ENCODE peak calls at places on chromosomes 4 and X, in six cellular contexts. One of them, this sample, is unnamed.

GRCh38 chr4:26320159-26320452 is 708 bp upstream of the RBPJ start:
- DNase-seq in tibial nerve: no peak
- DNase-seq in epithelial cell of esophagus: no peak
- DNase-seq in H9: no peak
- DNase-seq in progenitor cell of endocrine pancreas: peak
- DNase-seq in neural crest cell: no peak
- DNase-seq in this sample: no peak

GRCh38 chr4:11589676-11590075 is 161.0 kb upstream of the HS3ST1 start:
- DNase-seq in H9: no peak
- DNase-seq in neural crest cell: no peak
- DNase-seq in tibial nerve: no peak
- DNase-seq in progenitor cell of endocrine pancreas: no peak
- DNase-seq in epithelial cell of esophagus: peak
- DNase-seq in this sample: no peak

GRCh38 chr4:41069268-41069667 is 145.1 kb downstream of the APBB2 start:
- DNase-seq in tibial nerve: no peak
- DNase-seq in epithelial cell of esophagus: no peak
- DNase-seq in progenitor cell of endocrine pancreas: no peak
- DNase-seq in H9: no peak
- DNase-seq in neural crest cell: no peak
- DNase-seq in this sample: no peak

GRCh38 chr4:147984065-147984777 is 252.3 kb downstream of the ARHGAP10 start:
- DNase-seq in tibial nerve: no peak
- DNase-seq in neural crest cell: peak
- DNase-seq in progenitor cell of endocrine pancreas: no peak
- DNase-seq in H9: peak
- DNase-seq in epithelial cell of esophagus: peak
- DNase-seq in this sample: peak

GRCh38 chr4:155828628-155829027 is 37.4 kb downstream of the ASIC5 start:
- DNase-seq in progenitor cell of endocrine pancreas: no peak
- DNase-seq in epithelial cell of esophagus: no peak
- DNase-seq in tibial nerve: no peak
- DNase-seq in neural crest cell: no peak
- DNase-seq in H9: no peak
- DNase-seq in this sample: no peak

GRCh38 chr4:7819446-7819845 is 120.2 kb downstream of the AFAP1 start:
- DNase-seq in tibial nerve: no peak
- DNase-seq in H9: no peak
- DNase-seq in neural crest cell: no peak
- DNase-seq in epithelial cell of esophagus: no peak
- DNase-seq in progenitor cell of endocrine pancreas: no peak
- DNase-seq in this sample: no peak

GRCh38 chrX:40866878-40867277 is 131.5 kb upstream of the MED14 start:
- DNase-seq in neural crest cell: no peak
- DNase-seq in H9: no peak
- DNase-seq in epithelial cell of esophagus: no peak
- DNase-seq in tibial nerve: no peak
- DNase-seq in progenitor cell of endocrine pancreas: no peak
- DNase-seq in this sample: no peak

GRCh38 chr4:77074961-77075855 is 581 bp downstream of the CCNI start:
- DNase-seq in neural crest cell: peak
- DNase-seq in progenitor cell of endocrine pancreas: peak
- DNase-seq in tibial nerve: peak
- DNase-seq in H9: peak
- DNase-seq in epithelial cell of esophagus: peak
- DNase-seq in this sample: peak

GRCh38 chrX:6965729-6966128 is 181.8 kb upstream of the STS start:
- DNase-seq in epithelial cell of esophagus: no peak
- DNase-seq in H9: no peak
- DNase-seq in progenitor cell of endocrine pancreas: no peak
- DNase-seq in tibial nerve: no peak
- DNase-seq in neural crest cell: no peak
- DNase-seq in this sample: no peak

GRCh38 chr4:8940792-8941491 is 69.3 kb upstream of the HMX1 start:
- DNase-seq in tibial nerve: no peak
- DNase-seq in neural crest cell: no peak
- DNase-seq in epithelial cell of esophagus: no peak
- DNase-seq in H9: no peak
- DNase-seq in progenitor cell of endocrine pancreas: no peak
- DNase-seq in this sample: peak

GRCh38 chr4:76803522-76803921 is 94.4 kb downstream of the SOWAHB start:
- DNase-seq in tibial nerve: no peak
- DNase-seq in neural crest cell: no peak
- DNase-seq in progenitor cell of endocrine pancreas: no peak
- DNase-seq in H9: no peak
- DNase-seq in epithelial cell of esophagus: peak
- DNase-seq in this sample: no peak

GRCh38 chr4:7365472-7366179 is 69.1 kb downstream of the PSAPL1 start:
- DNase-seq in epithelial cell of esophagus: no peak
- DNase-seq in H9: no peak
- DNase-seq in tibial nerve: no peak
- DNase-seq in neural crest cell: no peak
- DNase-seq in progenitor cell of endocrine pancreas: no peak
- DNase-seq in this sample: no peak

GRCh38 chr4:138190452-138190858 is 51.7 kb downstream of the SLC7A11 start:
- DNase-seq in tibial nerve: no peak
- DNase-seq in progenitor cell of endocrine pancreas: no peak
- DNase-seq in epithelial cell of esophagus: no peak
- DNase-seq in H9: no peak
- DNase-seq in neural crest cell: no peak
- DNase-seq in this sample: no peak

GRCh38 chr4:103075435-103075893 is 1.1 kb downstream of the SLC9B2 start:
- DNase-seq in H9: no peak
- DNase-seq in tibial nerve: no peak
- DNase-seq in neural crest cell: no peak
- DNase-seq in progenitor cell of endocrine pancreas: no peak
- DNase-seq in epithelial cell of esophagus: peak
- DNase-seq in this sample: no peak

GRCh38 chr4:6561173-6561516 is 13.8 kb upstream of the MAN2B2 start:
- DNase-seq in epithelial cell of esophagus: peak
- DNase-seq in tibial nerve: no peak
- DNase-seq in progenitor cell of endocrine pancreas: no peak
- DNase-seq in neural crest cell: no peak
- DNase-seq in H9: no peak
- DNase-seq in this sample: no peak

GRCh38 chr4:721261-722171 is 15.9 kb downstream of the PCGF3 start:
- DNase-seq in progenitor cell of endocrine pancreas: no peak
- DNase-seq in H9: no peak
- DNase-seq in epithelial cell of esophagus: peak
- DNase-seq in neural crest cell: no peak
- DNase-seq in tibial nerve: no peak
- DNase-seq in this sample: no peak

GRCh38 chr4:22338806-22339205 is 177.1 kb downstream of the ADGRA3 start:
- DNase-seq in neural crest cell: no peak
- DNase-seq in progenitor cell of endocrine pancreas: no peak
- DNase-seq in H9: no peak
- DNase-seq in tibial nerve: no peak
- DNase-seq in epithelial cell of esophagus: no peak
- DNase-seq in this sample: no peak

GRCh38 chr4:84957509-84958420 is 8.7 kb downstream of the WDFY3 start:
- DNase-seq in tibial nerve: no peak
- DNase-seq in neural crest cell: no peak
- DNase-seq in H9: no peak
- DNase-seq in epithelial cell of esophagus: no peak
- DNase-seq in progenitor cell of endocrine pancreas: no peak
- DNase-seq in this sample: no peak

GRCh38 chr4:21811576-21811975 is 137.0 kb downstream of the KCNIP4 start:
- DNase-seq in tibial nerve: no peak
- DNase-seq in neural crest cell: no peak
- DNase-seq in H9: no peak
- DNase-seq in progenitor cell of endocrine pancreas: no peak
- DNase-seq in epithelial cell of esophagus: no peak
- DNase-seq in this sample: no peak

GRCh38 chrX:112866175-112866574 is 25.5 kb upstream of the AMOT start:
- DNase-seq in tibial nerve: no peak
- DNase-seq in progenitor cell of endocrine pancreas: no peak
- DNase-seq in epithelial cell of esophagus: no peak
- DNase-seq in neural crest cell: no peak
- DNase-seq in H9: no peak
- DNase-seq in this sample: no peak

GRCh38 chrX:1534321-1535168 is 2.4 kb downstream of the P2RY8 start:
- DNase-seq in tibial nerve: no peak
- DNase-seq in progenitor cell of endocrine pancreas: no peak
- DNase-seq in H9: peak
- DNase-seq in epithelial cell of esophagus: no peak
- DNase-seq in neural crest cell: no peak
- DNase-seq in this sample: no peak

GRCh38 chr4:119897260-119897659 is 169.4 kb downstream of the MAD2L1 start:
- DNase-seq in neural crest cell: no peak
- DNase-seq in epithelial cell of esophagus: no peak
- DNase-seq in progenitor cell of endocrine pancreas: no peak
- DNase-seq in H9: no peak
- DNase-seq in tibial nerve: no peak
- DNase-seq in this sample: no peak

GRCh38 chrX:19514791-19515614 is at the start of gene MAP3K15:
- DNase-seq in progenitor cell of endocrine pancreas: peak
- DNase-seq in neural crest cell: peak
- DNase-seq in H9: peak
- DNase-seq in epithelial cell of esophagus: peak
- DNase-seq in tibial nerve: no peak
- DNase-seq in this sample: peak

GRCh38 chr4:113153529-113154101 is 104.2 kb downstream of the ANK2 start:
- DNase-seq in tibial nerve: no peak
- DNase-seq in neural crest cell: no peak
- DNase-seq in progenitor cell of endocrine pancreas: no peak
- DNase-seq in H9: no peak
- DNase-seq in epithelial cell of esophagus: peak
- DNase-seq in this sample: no peak

GRCh38 chrX:2841511-2841910 is 12.8 kb downstream of the GYG2 start:
- DNase-seq in progenitor cell of endocrine pancreas: no peak
- DNase-seq in tibial nerve: no peak
- DNase-seq in epithelial cell of esophagus: no peak
- DNase-seq in H9: no peak
- DNase-seq in neural crest cell: no peak
- DNase-seq in this sample: no peak

DNA sequence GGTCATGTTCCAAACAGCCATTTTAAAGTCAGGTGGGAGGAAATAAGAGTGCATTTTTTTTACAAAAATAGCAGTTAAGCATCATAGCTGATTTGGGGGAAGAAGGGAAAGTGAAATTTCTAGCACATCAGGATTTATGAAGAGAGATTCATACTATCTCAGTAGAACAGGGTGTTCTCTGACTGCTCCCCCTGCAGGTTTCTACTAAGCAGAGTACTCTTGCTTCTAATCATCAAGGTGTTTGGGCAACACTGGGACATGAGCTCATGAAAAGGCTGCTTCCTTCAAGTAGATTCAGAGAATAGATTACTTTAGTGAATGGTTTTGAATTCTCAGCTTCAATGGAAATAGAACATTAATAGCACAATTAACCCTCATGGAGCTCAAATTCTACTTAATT is 591.4 kb upstream of the PCDH10 start:
- DNase-seq in progenitor cell of endocrine pancreas: no peak
- DNase-seq in neural crest cell: no peak
- DNase-seq in H9: peak
- DNase-seq in tibial nerve: no peak
- DNase-seq in epithelial cell of esophagus: peak
- DNase-seq in this sample: no peak
- TF ChIP-seq CTCF in progenitor cell of endocrine pancreas: peak
- TF ChIP-seq CTCF in neural crest cell: peak
- TF ChIP-seq CTCF in H9: peak
- TF ChIP-seq CTCF in tibial nerve: no peak
- TF ChIP-seq CTCF in epithelial cell of esophagus: peak
- TF ChIP-seq CTCF in this sample: no peak

DNA sequence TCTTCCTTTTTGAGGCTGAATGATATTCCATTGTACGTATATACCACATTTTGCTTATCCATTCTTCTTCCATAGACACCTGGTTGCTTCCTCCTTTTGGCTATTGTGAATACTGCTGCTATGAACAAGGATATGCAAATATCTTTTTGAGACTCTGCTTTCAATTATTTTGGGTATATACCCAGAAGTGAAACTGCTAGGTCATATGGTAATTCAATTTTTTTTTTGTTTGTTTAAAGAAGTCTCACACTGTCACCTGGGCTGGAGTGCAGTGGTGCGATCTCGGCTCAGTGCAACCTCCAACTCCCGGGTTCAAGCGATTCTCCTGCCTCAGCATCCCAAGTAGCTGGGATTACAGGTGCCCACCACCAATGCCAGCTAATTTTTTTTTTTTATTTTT is 75.3 kb downstream of the METTL14 start:
- DNase-seq in progenitor cell of endocrine pancreas: no peak
- DNase-seq in neural crest cell: no peak
- DNase-seq in H9: no peak
- DNase-seq in epithelial cell of esophagus: no peak
- DNase-seq in tibial nerve: no peak
- DNase-seq in this sample: no peak
- TF ChIP-seq CTCF in progenitor cell of endocrine pancreas: no peak
- TF ChIP-seq CTCF in neural crest cell: no peak
- TF ChIP-seq CTCF in H9: no peak
- TF ChIP-seq CTCF in epithelial cell of esophagus: no peak
- TF ChIP-seq CTCF in tibial nerve: no peak
- TF ChIP-seq CTCF in this sample: no peak

DNA sequence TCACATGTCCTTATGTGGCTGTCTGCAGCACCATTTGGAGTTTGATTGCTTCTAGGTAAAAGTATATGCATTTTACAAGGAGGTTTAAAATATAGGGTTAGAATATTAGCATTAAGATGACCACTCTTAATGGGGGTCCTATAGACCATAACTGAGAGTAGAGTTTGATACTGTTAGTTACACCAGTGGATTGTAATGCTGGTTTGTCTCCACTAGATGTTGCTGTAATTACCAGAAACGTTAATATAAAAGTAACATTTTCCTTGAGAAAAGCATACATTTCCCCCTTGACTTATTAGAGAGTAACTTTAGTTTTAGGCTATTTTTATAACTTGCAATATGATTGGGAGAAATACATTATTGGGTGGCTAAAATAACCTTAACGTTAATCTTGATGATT is 93.0 kb downstream of the ZXDA start:
- DNase-seq in epithelial cell of esophagus: no peak
- DNase-seq in H9: no peak
- DNase-seq in neural crest cell: no peak
- DNase-seq in tibial nerve: no peak
- DNase-seq in progenitor cell of endocrine pancreas: no peak
- DNase-seq in this sample: no peak
- TF ChIP-seq CTCF in epithelial cell of esophagus: peak
- TF ChIP-seq CTCF in H9: peak
- TF ChIP-seq CTCF in neural crest cell: peak
- TF ChIP-seq CTCF in tibial nerve: no peak
- TF ChIP-seq CTCF in progenitor cell of endocrine pancreas: peak
- TF ChIP-seq CTCF in this sample: no peak

GRCh38 chrX:38277802-38278201 is 49.5 kb downstream of the RPGR start:
- DNase-seq in neural crest cell: no peak
- DNase-seq in tibial nerve: no peak
- DNase-seq in progenitor cell of endocrine pancreas: no peak
- DNase-seq in H9: no peak
- DNase-seq in epithelial cell of esophagus: no peak
- DNase-seq in this sample: no peak

GRCh38 chrX:38279188-38279587 is 48.1 kb downstream of the RPGR start:
- DNase-seq in tibial nerve: no peak
- DNase-seq in H9: no peak
- DNase-seq in neural crest cell: no peak
- DNase-seq in progenitor cell of endocrine pancreas: no peak
- DNase-seq in epithelial cell of esophagus: no peak
- DNase-seq in this sample: no peak

GRCh38 chrX:38278682-38279081 is 48.6 kb downstream of the RPGR start:
- DNase-seq in epithelial cell of esophagus: no peak
- DNase-seq in neural crest cell: no peak
- DNase-seq in progenitor cell of endocrine pancreas: no peak
- DNase-seq in tibial nerve: no peak
- DNase-seq in H9: no peak
- DNase-seq in this sample: no peak

GRCh38 chrX:38285649-38286048 is 41.7 kb downstream of the RPGR start:
- DNase-seq in tibial nerve: no peak
- DNase-seq in epithelial cell of esophagus: no peak
- DNase-seq in H9: no peak
- DNase-seq in neural crest cell: no peak
- DNase-seq in progenitor cell of endocrine pancreas: no peak
- DNase-seq in this sample: no peak

GRCh38 chrX:38282044-38282443 is 45.3 kb downstream of the RPGR start:
- DNase-seq in progenitor cell of endocrine pancreas: no peak
- DNase-seq in epithelial cell of esophagus: no peak
- DNase-seq in H9: no peak
- DNase-seq in neural crest cell: no peak
- DNase-seq in tibial nerve: no peak
- DNase-seq in this sample: peak
- TF ChIP-seq CTCF in progenitor cell of endocrine pancreas: no peak
- TF ChIP-seq CTCF in epithelial cell of esophagus: peak
- TF ChIP-seq CTCF in H9: peak
- TF ChIP-seq CTCF in neural crest cell: peak
- TF ChIP-seq CTCF in tibial nerve: peak
- TF ChIP-seq CTCF in this sample: no peak

This sample was measured in endothelial cell.